ENCODE peak calls at places on chromosomes 2 and 18, in eight cellular contexts. K, B, I, D, M, S, L and O are unnamed samples.

GRCh38 chr2:189613077-189613636 is 32.6 kb upstream of the SLC40A1 start:
- DNase-seq in K (no peak), B (peak; percentile 96), I (peak; percentile 91), D (peak; percentile 50), M (no peak), S (no peak), L (peak; percentile 40), O (no peak)

GRCh38 chr2:107466241-107466640 is 360.5 kb upstream of the RGPD4 start:
- DNase-seq in K (no peak), B (no peak), I (no peak), D (no peak), M (no peak), S (no peak), L (no peak), O (no peak)

GRCh38 chr2:113806217-113806913 is 49.9 kb upstream of the SLC35F5 start:
- DNase-seq in K (peak; percentile 73), B (no peak), I (peak; percentile 60), D (no peak), M (no peak), S (no peak), L (no peak), O (no peak)

GRCh38 chr2:195837987-195838386 is 181.0 kb downstream of the SLC39A10 start:
- DNase-seq in K (no peak), B (no peak), I (no peak), D (no peak), M (no peak), S (no peak), L (no peak), O (no peak)

GRCh38 chr2:190996338-190996946 is 17.5 kb downstream of the STAT1 start:
- DNase-seq in K (no peak), B (peak; percentile 70), I (peak; percentile 54), D (no peak), M (peak; percentile 50), S (no peak), L (peak; percentile 42), O (no peak)

GRCh38 chr18:42929857-42930256 is 185.6 kb downstream of the RIT2 start:
- DNase-seq in K (no peak), B (no peak), I (no peak), D (no peak), M (no peak), S (no peak), L (no peak), O (no peak)

GRCh38 chr2:223997938-223998337 is 40.7 kb downstream of the MRPL44 start:
- DNase-seq in K (no peak), B (peak; percentile 83), I (no peak), D (no peak), M (no peak), S (no peak), L (no peak), O (no peak)

GRCh38 chr2:46988230-46988629 is 72.6 kb upstream of the MCFD2 start:
- DNase-seq in K (no peak), B (no peak), I (no peak), D (no peak), M (no peak), S (no peak), L (no peak), O (no peak)

GRCh38 chr2:32732912-32733472 is 105.1 kb downstream of the TTC27 start:
- DNase-seq in K (no peak), B (no peak), I (no peak), D (no peak), M (no peak), S (no peak), L (no peak), O (no peak)
- TF ChIP-seq EP300 in K (no peak), B (no peak), I (no peak), D (no peak), M (no peak), S (no peak), L (no peak), O (no peak)

DNA sequence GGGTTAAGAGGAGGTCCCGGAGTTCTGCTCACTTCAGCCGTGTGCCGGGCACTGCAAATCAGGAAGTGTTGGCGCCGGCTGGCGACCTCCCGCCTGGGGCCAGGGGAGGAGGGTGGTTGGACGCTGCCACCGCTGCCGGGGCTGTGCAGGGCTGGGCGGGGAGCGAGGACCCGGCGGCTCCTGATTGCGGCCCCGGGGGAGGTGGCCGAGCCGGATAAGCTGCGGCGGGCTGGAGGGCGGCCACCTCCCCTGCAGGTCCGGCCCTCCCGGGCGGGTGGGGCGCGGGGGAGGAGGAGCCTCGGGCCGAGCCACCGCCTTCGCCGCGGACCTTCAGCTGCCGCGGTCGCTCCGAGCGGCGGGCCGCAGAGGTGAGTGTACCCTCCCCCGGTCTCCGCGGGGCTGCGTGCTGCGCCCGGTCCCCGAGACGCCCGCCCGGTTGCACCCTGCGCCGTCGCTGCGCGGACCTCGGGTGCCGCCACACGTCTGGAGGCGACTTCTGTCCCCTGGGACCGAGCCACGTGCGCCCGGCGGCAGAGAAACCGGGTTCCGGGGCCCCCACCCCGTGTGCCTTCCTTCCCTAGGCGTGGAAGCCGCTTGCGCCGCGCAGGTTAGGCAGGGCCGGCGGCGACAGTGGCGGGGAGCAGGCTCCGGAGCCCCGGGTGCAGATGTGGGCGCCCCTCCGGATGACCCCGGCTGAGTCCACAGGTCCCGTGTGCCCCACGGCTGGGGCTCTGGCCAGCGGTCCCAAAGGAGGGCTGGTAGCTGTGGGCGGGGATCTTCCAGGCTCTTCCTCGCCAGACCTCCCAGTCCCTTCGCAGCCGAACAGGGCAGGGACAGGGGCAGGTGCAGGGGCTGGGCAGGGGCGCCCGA is at the start of gene STEAP3:
- DNase-seq in K (peak; percentile 86), B (peak; percentile 74), I (peak; percentile 67), D (peak; percentile 59), M (peak; percentile 84), S (peak; percentile 81), L (peak; percentile 97), O (no peak)
- TF ChIP-seq CTCF in K (no peak), B (peak; percentile 10), I (no peak), D (no peak), M (no peak), S (no peak), L (no peak), O (no peak)

GRCh38 chr2:45748239-45748638 is 96.8 kb downstream of the PRKCE start:
- DNase-seq in K (no peak), B (no peak), I (no peak), D (no peak), M (no peak), S (no peak), L (no peak), O (no peak)

GRCh38 chr2:45746888-45747287 is 95.4 kb downstream of the PRKCE start:
- DNase-seq in K (no peak), B (no peak), I (no peak), D (no peak), M (no peak), S (no peak), L (no peak), O (no peak)

GRCh38 chr2:45747363-45747762 is 95.9 kb downstream of the PRKCE start:
- DNase-seq in K (no peak), B (no peak), I (no peak), D (no peak), M (no peak), S (no peak), L (no peak), O (no peak)

GRCh38 chr2:45743531-45744391 is 92.3 kb downstream of the PRKCE start:
- DNase-seq in K (peak; percentile 25), B (no peak), I (no peak), D (no peak), M (no peak), S (peak; percentile 84), L (no peak), O (no peak)

DNA sequence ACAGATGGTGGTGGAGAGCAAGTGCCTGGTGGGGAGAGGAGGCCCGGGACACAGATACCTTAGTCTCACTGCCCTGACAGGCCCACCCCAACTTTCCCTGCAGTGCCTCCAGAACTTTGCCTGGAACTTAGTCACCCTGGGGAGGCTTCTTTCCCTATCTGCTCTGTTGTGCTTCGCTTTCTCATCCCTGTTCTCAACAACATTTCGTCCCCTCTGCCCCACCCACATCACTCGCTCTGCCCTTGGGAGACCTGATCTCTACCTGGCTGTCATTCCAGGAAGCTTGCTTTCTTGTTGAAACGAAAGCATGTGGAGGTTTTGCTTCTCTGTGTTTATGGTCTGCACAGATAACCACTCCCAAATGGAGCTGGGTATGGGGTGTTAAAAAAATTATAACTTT is 93.8 kb downstream of the PRKCE start:
- DNase-seq in K (peak; percentile 62), B (no peak), I (no peak), D (no peak), M (no peak), S (no peak), L (no peak), O (no peak)
- TF ChIP-seq EP300 in K (no peak), B (no peak), I (no peak), D (no peak), M (no peak), S (no peak), L (no peak), O (no peak)

GRCh38 chr2:48287971-48288370 is 242.0 kb upstream of the STON1 start:
- DNase-seq in K (no peak), B (no peak), I (no peak), D (no peak), M (no peak), S (no peak), L (no peak), O (no peak)
- TF ChIP-seq CTCF in K (no peak), B (no peak), I (no peak), D (no peak), M (no peak), S (no peak), L (no peak), O (no peak)

DNA sequence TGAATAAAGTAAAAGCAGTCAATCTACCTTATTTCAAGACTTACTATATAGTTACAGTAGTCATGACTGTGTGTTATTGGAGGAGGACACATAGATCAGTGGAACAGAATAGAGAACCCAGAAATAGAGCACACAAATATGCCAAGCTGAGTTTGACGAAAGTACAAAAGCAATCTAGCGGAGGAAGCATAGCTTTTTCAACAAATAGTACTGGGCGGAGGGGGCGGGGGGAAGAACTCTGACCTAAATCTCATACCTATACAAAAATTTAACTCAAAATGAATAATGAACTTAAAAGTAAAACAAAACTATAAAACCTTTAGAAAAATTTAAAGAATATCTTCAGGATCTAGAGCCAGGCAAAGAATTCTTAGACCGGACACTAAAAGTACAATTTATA is 139.1 kb downstream of the AGPS start:
- DNase-seq in K (no peak), B (no peak), I (no peak), D (no peak), M (no peak), S (no peak), L (no peak), O (no peak)
- TF ChIP-seq EP300 in K (no peak), B (no peak), I (no peak), D (no peak), M (no peak), S (no peak), L (no peak), O (no peak)